ENCODE peak calls at places on chromosomes 11 and 22, in seven cellular contexts. One of them, this sample, is unnamed.

GRCh38 chr11:128394436-128395089 is 192.8 kb downstream of the ETS1 start:
- DNase-seq in bronchial epithelial cell: no peak
- DNase-seq in activated T-cell treated with anti-CD3 and anti-CD28 coated beads for 1 hour: no peak
- DNase-seq in effector memory CD4-positive, alpha-beta T cell: no peak
- DNase-seq in CD4-positive, alpha-beta memory T cell: no peak
- DNase-seq in activated CD8-positive, alpha-beta T cell treated with anti-CD3 and anti-CD28 coated beads for 36 hours: no peak
- DNase-seq in nephron progenitor cell: no peak
- DNase-seq in this sample: no peak

GRCh38 chr22:19114984-19115552 is 7.1 kb downstream of the DGCR2 start:
- DNase-seq in activated CD8-positive, alpha-beta T cell treated with anti-CD3 and anti-CD28 coated beads for 36 hours: no peak
- DNase-seq in CD4-positive, alpha-beta memory T cell: no peak
- DNase-seq in effector memory CD4-positive, alpha-beta T cell: no peak
- DNase-seq in nephron progenitor cell: no peak
- DNase-seq in bronchial epithelial cell: no peak
- DNase-seq in activated T-cell treated with anti-CD3 and anti-CD28 coated beads for 1 hour: no peak
- DNase-seq in this sample: no peak

GRCh38 chr11:41659990-41660389 is 200.5 kb upstream of the LRRC4C start:
- DNase-seq in CD4-positive, alpha-beta memory T cell: no peak
- DNase-seq in activated T-cell treated with anti-CD3 and anti-CD28 coated beads for 1 hour: no peak
- DNase-seq in nephron progenitor cell: no peak
- DNase-seq in effector memory CD4-positive, alpha-beta T cell: no peak
- DNase-seq in bronchial epithelial cell: no peak
- DNase-seq in activated CD8-positive, alpha-beta T cell treated with anti-CD3 and anti-CD28 coated beads for 36 hours: no peak
- DNase-seq in this sample: no peak

GRCh38 chr22:31637938-31638618 is 23.9 kb downstream of the PISD start:
- DNase-seq in nephron progenitor cell: no peak
- DNase-seq in activated CD8-positive, alpha-beta T cell treated with anti-CD3 and anti-CD28 coated beads for 36 hours: no peak
- DNase-seq in CD4-positive, alpha-beta memory T cell: no peak
- DNase-seq in bronchial epithelial cell: peak
- DNase-seq in effector memory CD4-positive, alpha-beta T cell: no peak
- DNase-seq in activated T-cell treated with anti-CD3 and anti-CD28 coated beads for 1 hour: no peak
- DNase-seq in this sample: no peak

GRCh38 chr11:65429069-65429681 is 6.6 kb downstream of the NEAT1 start:
- DNase-seq in bronchial epithelial cell: peak
- DNase-seq in activated CD8-positive, alpha-beta T cell treated with anti-CD3 and anti-CD28 coated beads for 36 hours: peak
- DNase-seq in nephron progenitor cell: no peak
- DNase-seq in activated T-cell treated with anti-CD3 and anti-CD28 coated beads for 1 hour: no peak
- DNase-seq in effector memory CD4-positive, alpha-beta T cell: no peak
- DNase-seq in CD4-positive, alpha-beta memory T cell: no peak
- DNase-seq in this sample: peak

GRCh38 chr22:37063436-37064420 is 12.2 kb downstream of the KCTD17 start:
- DNase-seq in activated T-cell treated with anti-CD3 and anti-CD28 coated beads for 1 hour: no peak
- DNase-seq in activated CD8-positive, alpha-beta T cell treated with anti-CD3 and anti-CD28 coated beads for 36 hours: peak
- DNase-seq in bronchial epithelial cell: no peak
- DNase-seq in CD4-positive, alpha-beta memory T cell: no peak
- DNase-seq in nephron progenitor cell: no peak
- DNase-seq in effector memory CD4-positive, alpha-beta T cell: no peak
- DNase-seq in this sample: no peak

GRCh38 chr22:41745968-41746367 is 46.7 kb downstream of the MEI1 start:
- DNase-seq in effector memory CD4-positive, alpha-beta T cell: no peak
- DNase-seq in bronchial epithelial cell: no peak
- DNase-seq in nephron progenitor cell: no peak
- DNase-seq in activated CD8-positive, alpha-beta T cell treated with anti-CD3 and anti-CD28 coated beads for 36 hours: no peak
- DNase-seq in activated T-cell treated with anti-CD3 and anti-CD28 coated beads for 1 hour: no peak
- DNase-seq in CD4-positive, alpha-beta memory T cell: no peak
- DNase-seq in this sample: no peak

GRCh38 chr22:47032091-47032943 is 269.9 kb downstream of the TBC1D22A start:
- DNase-seq in effector memory CD4-positive, alpha-beta T cell: no peak
- DNase-seq in activated T-cell treated with anti-CD3 and anti-CD28 coated beads for 1 hour: no peak
- DNase-seq in nephron progenitor cell: peak
- DNase-seq in CD4-positive, alpha-beta memory T cell: no peak
- DNase-seq in activated CD8-positive, alpha-beta T cell treated with anti-CD3 and anti-CD28 coated beads for 36 hours: no peak
- DNase-seq in bronchial epithelial cell: no peak
- DNase-seq in this sample: no peak

GRCh38 chr11:61814958-61815789 is 1.6 kb downstream of the FADS1 start:
- DNase-seq in CD4-positive, alpha-beta memory T cell: no peak
- DNase-seq in effector memory CD4-positive, alpha-beta T cell: peak
- DNase-seq in activated T-cell treated with anti-CD3 and anti-CD28 coated beads for 1 hour: peak
- DNase-seq in bronchial epithelial cell: peak
- DNase-seq in activated CD8-positive, alpha-beta T cell treated with anti-CD3 and anti-CD28 coated beads for 36 hours: peak
- DNase-seq in nephron progenitor cell: peak
- DNase-seq in this sample: peak

GRCh38 chr11:101666916-101667315 is 83.1 kb upstream of the TRPC6 start:
- DNase-seq in bronchial epithelial cell: peak
- DNase-seq in effector memory CD4-positive, alpha-beta T cell: no peak
- DNase-seq in activated T-cell treated with anti-CD3 and anti-CD28 coated beads for 1 hour: no peak
- DNase-seq in activated CD8-positive, alpha-beta T cell treated with anti-CD3 and anti-CD28 coated beads for 36 hours: no peak
- DNase-seq in nephron progenitor cell: no peak
- DNase-seq in CD4-positive, alpha-beta memory T cell: no peak
- DNase-seq in this sample: no peak

GRCh38 chr11:45641961-45642360 is 23.5 kb downstream of the CHST1 start:
- DNase-seq in effector memory CD4-positive, alpha-beta T cell: no peak
- DNase-seq in activated T-cell treated with anti-CD3 and anti-CD28 coated beads for 1 hour: no peak
- DNase-seq in bronchial epithelial cell: no peak
- DNase-seq in activated CD8-positive, alpha-beta T cell treated with anti-CD3 and anti-CD28 coated beads for 36 hours: no peak
- DNase-seq in nephron progenitor cell: no peak
- DNase-seq in CD4-positive, alpha-beta memory T cell: no peak
- DNase-seq in this sample: no peak

GRCh38 chr11:16356057-16356750 is at the start of gene SOX6:
- DNase-seq in CD4-positive, alpha-beta memory T cell: no peak
- DNase-seq in activated T-cell treated with anti-CD3 and anti-CD28 coated beads for 1 hour: no peak
- DNase-seq in nephron progenitor cell: no peak
- DNase-seq in activated CD8-positive, alpha-beta T cell treated with anti-CD3 and anti-CD28 coated beads for 36 hours: no peak
- DNase-seq in bronchial epithelial cell: no peak
- DNase-seq in effector memory CD4-positive, alpha-beta T cell: no peak
- DNase-seq in this sample: no peak

GRCh38 chr22:32177221-32177765 is 18.2 kb upstream of the C22orf42 start:
- DNase-seq in CD4-positive, alpha-beta memory T cell: no peak
- DNase-seq in activated CD8-positive, alpha-beta T cell treated with anti-CD3 and anti-CD28 coated beads for 36 hours: no peak
- DNase-seq in nephron progenitor cell: no peak
- DNase-seq in bronchial epithelial cell: no peak
- DNase-seq in effector memory CD4-positive, alpha-beta T cell: no peak
- DNase-seq in activated T-cell treated with anti-CD3 and anti-CD28 coated beads for 1 hour: no peak
- DNase-seq in this sample: no peak

GRCh38 chr11:43738600-43739409 is 58.3 kb downstream of the HSD17B12 start:
- DNase-seq in nephron progenitor cell: no peak
- DNase-seq in activated CD8-positive, alpha-beta T cell treated with anti-CD3 and anti-CD28 coated beads for 36 hours: no peak
- DNase-seq in CD4-positive, alpha-beta memory T cell: no peak
- DNase-seq in activated T-cell treated with anti-CD3 and anti-CD28 coated beads for 1 hour: no peak
- DNase-seq in bronchial epithelial cell: peak
- DNase-seq in effector memory CD4-positive, alpha-beta T cell: no peak
- DNase-seq in this sample: no peak

GRCh38 chr22:37609240-37610152 is 862 bp downstream of the GGA1 start:
- DNase-seq in effector memory CD4-positive, alpha-beta T cell: no peak
- DNase-seq in activated CD8-positive, alpha-beta T cell treated with anti-CD3 and anti-CD28 coated beads for 36 hours: no peak
- DNase-seq in CD4-positive, alpha-beta memory T cell: no peak
- DNase-seq in activated T-cell treated with anti-CD3 and anti-CD28 coated beads for 1 hour: no peak
- DNase-seq in nephron progenitor cell: peak
- DNase-seq in bronchial epithelial cell: no peak
- DNase-seq in this sample: no peak

GRCh38 chr22:49688516-49689254 is 139.0 kb downstream of the BRD1 start:
- DNase-seq in nephron progenitor cell: no peak
- DNase-seq in bronchial epithelial cell: no peak
- DNase-seq in effector memory CD4-positive, alpha-beta T cell: no peak
- DNase-seq in activated T-cell treated with anti-CD3 and anti-CD28 coated beads for 1 hour: no peak
- DNase-seq in activated CD8-positive, alpha-beta T cell treated with anti-CD3 and anti-CD28 coated beads for 36 hours: no peak
- DNase-seq in CD4-positive, alpha-beta memory T cell: no peak
- DNase-seq in this sample: no peak

GRCh38 chr22:23256986-23257888 is 76.9 kb downstream of the BCR start:
- DNase-seq in activated T-cell treated with anti-CD3 and anti-CD28 coated beads for 1 hour: no peak
- DNase-seq in effector memory CD4-positive, alpha-beta T cell: no peak
- DNase-seq in activated CD8-positive, alpha-beta T cell treated with anti-CD3 and anti-CD28 coated beads for 36 hours: no peak
- DNase-seq in CD4-positive, alpha-beta memory T cell: no peak
- DNase-seq in nephron progenitor cell: no peak
- DNase-seq in bronchial epithelial cell: peak
- DNase-seq in this sample: no peak

GRCh38 chr11:62404435-62404834 is 14.4 kb upstream of the SCGB1A1 start:
- DNase-seq in nephron progenitor cell: no peak
- DNase-seq in activated T-cell treated with anti-CD3 and anti-CD28 coated beads for 1 hour: no peak
- DNase-seq in bronchial epithelial cell: no peak
- DNase-seq in CD4-positive, alpha-beta memory T cell: no peak
- DNase-seq in activated CD8-positive, alpha-beta T cell treated with anti-CD3 and anti-CD28 coated beads for 36 hours: no peak
- DNase-seq in effector memory CD4-positive, alpha-beta T cell: no peak
- DNase-seq in this sample: no peak

GRCh38 chr11:12224537-12224893 is 114.1 kb downstream of the MICAL2 start:
- DNase-seq in nephron progenitor cell: no peak
- DNase-seq in bronchial epithelial cell: peak
- DNase-seq in effector memory CD4-positive, alpha-beta T cell: peak
- DNase-seq in activated CD8-positive, alpha-beta T cell treated with anti-CD3 and anti-CD28 coated beads for 36 hours: peak
- DNase-seq in CD4-positive, alpha-beta memory T cell: peak
- DNase-seq in activated T-cell treated with anti-CD3 and anti-CD28 coated beads for 1 hour: peak
- DNase-seq in this sample: no peak

GRCh38 chr11:113476553-113476952 is 1.4 kb upstream of the DRD2 start:
- DNase-seq in activated T-cell treated with anti-CD3 and anti-CD28 coated beads for 1 hour: no peak
- DNase-seq in effector memory CD4-positive, alpha-beta T cell: no peak
- DNase-seq in activated CD8-positive, alpha-beta T cell treated with anti-CD3 and anti-CD28 coated beads for 36 hours: no peak
- DNase-seq in nephron progenitor cell: no peak
- DNase-seq in CD4-positive, alpha-beta memory T cell: no peak
- DNase-seq in bronchial epithelial cell: no peak
- DNase-seq in this sample: no peak

GRCh38 chr11:101031713-101032112 is 97.9 kb downstream of the PGR start:
- DNase-seq in CD4-positive, alpha-beta memory T cell: no peak
- DNase-seq in activated T-cell treated with anti-CD3 and anti-CD28 coated beads for 1 hour: no peak
- DNase-seq in nephron progenitor cell: no peak
- DNase-seq in activated CD8-positive, alpha-beta T cell treated with anti-CD3 and anti-CD28 coated beads for 36 hours: no peak
- DNase-seq in bronchial epithelial cell: no peak
- DNase-seq in effector memory CD4-positive, alpha-beta T cell: no peak
- DNase-seq in this sample: no peak

GRCh38 chr11:61587541-61587941 is 6.7 kb upstream of the SYT7 start:
- DNase-seq in bronchial epithelial cell: no peak
- DNase-seq in activated CD8-positive, alpha-beta T cell treated with anti-CD3 and anti-CD28 coated beads for 36 hours: peak
- DNase-seq in activated T-cell treated with anti-CD3 and anti-CD28 coated beads for 1 hour: peak
- DNase-seq in CD4-positive, alpha-beta memory T cell: no peak
- DNase-seq in effector memory CD4-positive, alpha-beta T cell: peak
- DNase-seq in nephron progenitor cell: peak
- DNase-seq in this sample: peak

GRCh38 chr11:73358071-73358470 is 18.1 kb upstream of the RELT start:
- DNase-seq in effector memory CD4-positive, alpha-beta T cell: no peak
- DNase-seq in CD4-positive, alpha-beta memory T cell: no peak
- DNase-seq in bronchial epithelial cell: no peak
- DNase-seq in activated T-cell treated with anti-CD3 and anti-CD28 coated beads for 1 hour: no peak
- DNase-seq in nephron progenitor cell: no peak
- DNase-seq in activated CD8-positive, alpha-beta T cell treated with anti-CD3 and anti-CD28 coated beads for 36 hours: no peak
- DNase-seq in this sample: no peak

GRCh38 chr11:23336961-23337360 is 476.7 kb upstream of the CCDC179 start:
- DNase-seq in activated T-cell treated with anti-CD3 and anti-CD28 coated beads for 1 hour: no peak
- DNase-seq in CD4-positive, alpha-beta memory T cell: no peak
- DNase-seq in bronchial epithelial cell: no peak
- DNase-seq in activated CD8-positive, alpha-beta T cell treated with anti-CD3 and anti-CD28 coated beads for 36 hours: no peak
- DNase-seq in effector memory CD4-positive, alpha-beta T cell: no peak
- DNase-seq in nephron progenitor cell: no peak
- DNase-seq in this sample: no peak

GRCh38 chr22:37501610-37502341 is 15.6 kb upstream of the MFNG start:
- DNase-seq in activated CD8-positive, alpha-beta T cell treated with anti-CD3 and anti-CD28 coated beads for 36 hours: no peak
- DNase-seq in nephron progenitor cell: no peak
- DNase-seq in CD4-positive, alpha-beta memory T cell: no peak
- DNase-seq in bronchial epithelial cell: no peak
- DNase-seq in activated T-cell treated with anti-CD3 and anti-CD28 coated beads for 1 hour: no peak
- DNase-seq in effector memory CD4-positive, alpha-beta T cell: no peak
- DNase-seq in this sample: no peak

GRCh38 chr11:134139873-134140331 is 71.0 kb downstream of the JAM3 start:
- DNase-seq in bronchial epithelial cell: peak
- DNase-seq in effector memory CD4-positive, alpha-beta T cell: no peak
- DNase-seq in activated CD8-positive, alpha-beta T cell treated with anti-CD3 and anti-CD28 coated beads for 36 hours: peak
- DNase-seq in nephron progenitor cell: peak
- DNase-seq in activated T-cell treated with anti-CD3 and anti-CD28 coated beads for 1 hour: peak
- DNase-seq in CD4-positive, alpha-beta memory T cell: peak
- DNase-seq in this sample: peak

GRCh38 chr22:46604306-46604690 is 15.9 kb upstream of the GRAMD4 start:
- DNase-seq in activated T-cell treated with anti-CD3 and anti-CD28 coated beads for 1 hour: no peak
- DNase-seq in activated CD8-positive, alpha-beta T cell treated with anti-CD3 and anti-CD28 coated beads for 36 hours: peak
- DNase-seq in effector memory CD4-positive, alpha-beta T cell: no peak
- DNase-seq in nephron progenitor cell: no peak
- DNase-seq in bronchial epithelial cell: no peak
- DNase-seq in CD4-positive, alpha-beta memory T cell: peak
- DNase-seq in this sample: no peak

GRCh38 chr11:116281173-116282160 is 491.3 kb downstream of the BUD13 start:
- DNase-seq in activated T-cell treated with anti-CD3 and anti-CD28 coated beads for 1 hour: no peak
- DNase-seq in nephron progenitor cell: no peak
- DNase-seq in effector memory CD4-positive, alpha-beta T cell: no peak
- DNase-seq in bronchial epithelial cell: no peak
- DNase-seq in activated CD8-positive, alpha-beta T cell treated with anti-CD3 and anti-CD28 coated beads for 36 hours: no peak
- DNase-seq in CD4-positive, alpha-beta memory T cell: no peak
- DNase-seq in this sample: no peak

GRCh38 chr22:50182176-50183081 is 3.3 kb upstream of the TRABD start:
- DNase-seq in activated T-cell treated with anti-CD3 and anti-CD28 coated beads for 1 hour: no peak
- DNase-seq in nephron progenitor cell: no peak
- DNase-seq in bronchial epithelial cell: no peak
- DNase-seq in effector memory CD4-positive, alpha-beta T cell: no peak
- DNase-seq in activated CD8-positive, alpha-beta T cell treated with anti-CD3 and anti-CD28 coated beads for 36 hours: no peak
- DNase-seq in CD4-positive, alpha-beta memory T cell: peak
- DNase-seq in this sample: no peak

GRCh38 chr11:14358729-14359439 is at the start of gene RRAS2:
- DNase-seq in CD4-positive, alpha-beta memory T cell: peak
- DNase-seq in nephron progenitor cell: peak
- DNase-seq in activated T-cell treated with anti-CD3 and anti-CD28 coated beads for 1 hour: peak
- DNase-seq in effector memory CD4-positive, alpha-beta T cell: peak
- DNase-seq in activated CD8-positive, alpha-beta T cell treated with anti-CD3 and anti-CD28 coated beads for 36 hours: peak
- DNase-seq in bronchial epithelial cell: peak
- DNase-seq in this sample: peak